ENCODE peak calls at places on chromosomes 12 and 14, in nine cellular contexts. N is lung; I is sigmoid colon; D is Karpas-422; B is kidney epithelial cell; J is CD4-positive, alpha-beta memory T cell; Y is brain microvascular endothelial cell; L is IMR-90; H is mesenchymal stem cell. U is an unnamed sample.

GRCh38 chr12:25883026-25883928 is 75.2 kb upstream of the RASSF8 start:
- DNase-seq in N (no peak), Y (no peak), L (no peak), I (no peak), D (no peak), J (no peak), H (no peak), B (no peak), U (no peak)

GRCh38 chr14:93049867-93050331 is 65.8 kb downstream of the ITPK1 start:
- DNase-seq in L (no peak), J (no peak), H (no peak), B (no peak), D (no peak), I (no peak), N (no peak), Y (no peak), U (no peak)

GRCh38 chr14:59534361-59534987 is 42.1 kb downstream of the CCDC175 start:
- DNase-seq in J (no peak), B (no peak), Y (no peak), H (peak; percentile 45), L (peak; percentile 44), I (no peak), D (peak; percentile 35), N (no peak), U (no peak)

GRCh38 chr12:5379737-5380496 is 52.0 kb upstream of the NTF3 start:
- DNase-seq in J (no peak), H (no peak), I (no peak), D (no peak), Y (no peak), L (no peak), B (peak; percentile 83), N (no peak), U (no peak)

GRCh38 chr12:98896938-98897337 is 251.8 kb downstream of the APAF1 start:
- DNase-seq in L (peak; percentile 4), N (no peak), I (no peak), B (no peak), H (no peak), D (peak; percentile 28), J (no peak), Y (no peak), U (no peak)

GRCh38 chr12:1644113-1644512 is 15.1 kb downstream of the WNT5B start:
- DNase-seq in D (no peak), L (no peak), J (no peak), N (no peak), B (no peak), H (no peak), I (no peak), Y (no peak), U (no peak)

GRCh38 chr12:106760184-106760531 is 14.3 kb upstream of the RIC8B start:
- DNase-seq in J (peak; percentile 47), I (no peak), D (peak; percentile 94), L (peak; percentile 15), H (peak; percentile 38), N (peak; percentile 67), Y (peak; percentile 15), B (no peak), U (no peak)

GRCh38 chr12:5708371-5708770 is 236.7 kb downstream of the ANO2 start:
- DNase-seq in H (no peak), I (no peak), B (no peak), J (no peak), N (no peak), D (no peak), L (no peak), Y (no peak), U (no peak)

GRCh38 chr12:67193705-67194104 is 75.5 kb upstream of the CAND1 start:
- DNase-seq in H (peak; percentile 40), D (peak; percentile 71), I (no peak), J (peak; percentile 16), N (no peak), L (peak; percentile 23), Y (peak; percentile 42), B (peak; percentile 10), U (peak; percentile 38)

GRCh38 chr14:93970967-93971634 is 5.3 kb downstream of the ASB2 start:
- DNase-seq in L (peak; percentile 18), J (peak; percentile 46), B (no peak), D (peak; percentile 86), Y (no peak), I (no peak), N (no peak), H (no peak), U (no peak)

GRCh38 chr12:45663452-45663851 is 66.1 kb upstream of the ARID2 start:
- DNase-seq in Y (no peak), D (no peak), B (no peak), L (no peak), J (no peak), N (no peak), H (no peak), I (no peak), U (no peak)

GRCh38 chr12:5807090-5807414 is 138.0 kb downstream of the ANO2 start:
- DNase-seq in Y (no peak), D (no peak), L (peak; percentile 53), B (peak; percentile 84), I (no peak), J (no peak), H (no peak), N (no peak), U (no peak)

GRCh38 chr12:96167492-96167891 is 26.7 kb upstream of the ELK3 start:
- DNase-seq in D (no peak), N (no peak), B (no peak), J (no peak), Y (no peak), H (no peak), L (no peak), I (no peak), U (no peak)

GRCh38 chr12:68340404-68341270 is 8.5 kb upstream of the MDM1 start:
- DNase-seq in H (no peak), L (peak; percentile 41), I (peak; percentile 66), N (no peak), J (no peak), D (no peak), Y (no peak), B (no peak), U (no peak)

GRCh38 chr14:73965206-73965605 is 15.1 kb downstream of the COQ6 start:
- DNase-seq in L (no peak), I (no peak), Y (no peak), D (no peak), N (no peak), H (no peak), J (no peak), B (no peak), U (no peak)

GRCh38 chr14:70382556-70382955 is 23.1 kb upstream of the COX16 start:
- DNase-seq in J (no peak), B (no peak), I (no peak), L (no peak), N (no peak), D (no peak), H (no peak), Y (no peak), U (no peak)

GRCh38 chr12:49417558-49417957 is 50.3 kb downstream of the SPATS2 start:
- DNase-seq in Y (no peak), H (no peak), J (no peak), B (no peak), D (no peak), I (no peak), L (no peak), N (no peak), U (no peak)

GRCh38 chr12:120381752-120382419 is 12.9 kb upstream of the MSI1 start:
- DNase-seq in I (no peak), H (peak; percentile 73), B (no peak), L (peak; percentile 77), D (no peak), Y (peak; percentile 47), N (no peak), J (no peak), U (peak; percentile 18)

GRCh38 chr12:103441437-103442186 is 54.2 kb downstream of the C12orf42 start:
- DNase-seq in H (no peak), B (no peak), I (no peak), N (no peak), Y (no peak), J (peak; percentile 55), D (peak; percentile 71), L (no peak), U (no peak)
- H3K4me3 ChIP-seq in H (no peak overlapping the region), B (no peak overlapping the region), I (no peak overlapping the region), N (no peak overlapping the region), Y (no peak overlapping the region), J (no peak overlapping the region), D (no peak overlapping the region), L (no peak overlapping the region), U (no peak overlapping the region)

GRCh38 chr12:109120557-109120956 is 4.2 kb downstream of the ACACB start:
- DNase-seq in D (no peak), H (no peak), L (no peak), I (peak; percentile 21), N (no peak), J (no peak), B (no peak), Y (no peak), U (no peak)
- H3K4me3 ChIP-seq in D (no peak overlapping the region), H (no peak overlapping the region), L (no peak overlapping the region), I (no peak overlapping the region), N (no peak overlapping the region), J (no peak overlapping the region), B (no peak overlapping the region), Y (no peak overlapping the region), U (no peak overlapping the region)

DNA sequence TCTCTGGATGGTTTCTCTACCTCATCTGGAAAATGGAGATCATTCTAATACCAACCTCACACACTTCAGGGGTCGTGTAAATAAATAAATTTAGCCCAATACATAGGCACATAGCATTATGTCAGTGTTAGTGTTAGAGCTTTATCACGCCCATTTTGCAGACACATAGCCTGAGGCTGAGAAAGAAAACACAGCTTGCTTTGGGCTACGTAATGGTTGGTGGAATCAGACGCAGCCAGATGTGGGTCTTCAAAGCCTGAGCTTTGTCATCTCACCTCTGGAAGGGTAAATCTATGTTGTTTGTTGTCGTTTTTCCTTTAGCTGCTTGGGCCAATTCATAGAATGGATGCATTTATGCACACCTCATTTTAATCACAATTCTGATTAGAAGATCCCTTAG is 191.6 kb downstream of the RBM19 start:
- DNase-seq in B (no peak), H (no peak), Y (no peak), J (no peak), N (no peak), L (no peak), D (no peak), I (no peak), U (no peak)
- H3K4me3 ChIP-seq in B (no peak overlapping the region), H (no peak overlapping the region), Y (no peak overlapping the region), J (no peak overlapping the region), N (no peak overlapping the region), L (no peak overlapping the region), D (no peak overlapping the region), I (no peak overlapping the region), U (no peak overlapping the region)

GRCh38 chr12:23884909-23885308 is 64.6 kb downstream of the SOX5 start:
- DNase-seq in Y (no peak), I (no peak), B (no peak), H (no peak), N (no peak), D (no peak), J (no peak), L (no peak), U (no peak)

GRCh38 chr12:23889069-23889440 is 60.4 kb downstream of the SOX5 start:
- DNase-seq in Y (no peak), I (no peak), B (no peak), L (no peak), J (no peak), H (no peak), D (no peak), N (no peak), U (no peak)

GRCh38 chr12:23885396-23885795 is 64.1 kb downstream of the SOX5 start:
- DNase-seq in L (no peak), N (no peak), B (no peak), D (no peak), I (no peak), H (no peak), Y (no peak), J (no peak), U (no peak)

GRCh38 chr12:23888396-23889068 is 60.9 kb downstream of the SOX5 start:
- DNase-seq in J (no peak), B (no peak), L (no peak), I (no peak), H (no peak), N (no peak), Y (no peak), D (no peak), U (no peak)

GRCh38 chr12:23887055-23887835 is 62.2 kb downstream of the SOX5 start:
- DNase-seq in H (no peak), I (no peak), L (no peak), D (no peak), Y (no peak), J (no peak), N (no peak), B (no peak), U (peak; percentile 16)
- H3K4me3 ChIP-seq in H (no peak overlapping the region), I (no peak overlapping the region), L (no peak overlapping the region), D (no peak overlapping the region), Y (no peak overlapping the region), J (no peak overlapping the region), N (no peak overlapping the region), B (no peak overlapping the region), U (no peak overlapping the region)

U was measured in cardiac fibroblast.